ENCODE peak calls at places on chromosomes 5 and 9, in four cellular contexts. X is osteocyte, T is epithelial cell of esophagus, Z is GM06990. G is an unnamed sample.

GRCh38 chr5:111929892-111930291 is 172.9 kb upstream of the NREP start:
- DNase-seq in T (peak; percentile 96), X (no peak), Z (no peak), G (peak; percentile 62)

GRCh38 chr9:108474356-108474755 is 381.4 kb downstream of the ACTL7B start:
- DNase-seq in X (no peak), Z (no peak), T (peak; percentile 34), G (no peak)

GRCh38 chr5:180291234-180291940 is 496 bp downstream of the MAPK9 start:
- DNase-seq in Z (peak; percentile 52), T (no peak), X (no peak), G (no peak)

GRCh38 chr5:9853309-9853708 is 223.2 kb upstream of the TAS2R1 start:
- DNase-seq in Z (no peak), X (no peak), T (no peak), G (no peak)

GRCh38 chr5:32109236-32109635 is 64.9 kb downstream of the GOLPH3 start:
- DNase-seq in Z (no peak), X (no peak), T (peak; percentile 77), G (no peak)

GRCh38 chr9:126503333-126504085 is 110.2 kb upstream of the LMX1B start:
- DNase-seq in T (no peak), X (no peak), Z (no peak), G (no peak)

GRCh38 chr9:124270504-124271335 is 13.0 kb downstream of the NEK6 start:
- DNase-seq in X (no peak), T (no peak), Z (no peak), G (no peak)

GRCh38 chr5:73135429-73136276 is 15.3 kb downstream of the TMEM171 start:
- DNase-seq in X (no peak), Z (no peak), T (no peak), G (peak; percentile 5)

GRCh38 chr9:98962181-98962560 is 18.5 kb downstream of the COL15A1 start:
- DNase-seq in T (no peak), X (no peak), Z (no peak), G (peak; percentile 96)

GRCh38 chr9:123282343-123283047 is 14.1 kb upstream of the STRBP start:
- DNase-seq in X (peak; percentile 62), Z (no peak), T (peak; percentile 36), G (no peak)

GRCh38 chr9:125538092-125538473 is 168.9 kb downstream of the MAPKAP1 start:
- DNase-seq in Z (no peak), T (peak; percentile 97), X (no peak), G (no peak)

GRCh38 chr9:26524225-26524624 is 368.4 kb downstream of the CAAP1 start:
- DNase-seq in Z (no peak), T (no peak), X (no peak), G (no peak)

GRCh38 chr9:131567910-131568309 is 22.6 kb downstream of the PRRT1B start:
- DNase-seq in Z (no peak), T (no peak), X (no peak), G (no peak)

GRCh38 chr9:1042466-1042865 is 7.7 kb upstream of the DMRT2 start:
- DNase-seq in Z (no peak), X (no peak), T (peak; percentile 40), G (no peak)

GRCh38 chr9:89576404-89576824 is 28.4 kb upstream of the GADD45G start:
- DNase-seq in Z (no peak), X (no peak), T (peak; percentile 36), G (peak; percentile 28)

GRCh38 chr5:31392061-31392460 is 139.8 kb downstream of the DROSHA start:
- DNase-seq in T (no peak), X (no peak), Z (no peak), G (no peak)

GRCh38 chr5:151617841-151618710 is 26.9 kb upstream of the FAT2 start:
- DNase-seq in Z (no peak), T (peak; percentile 79), X (no peak), G (no peak)

GRCh38 chr5:170070556-170071412 is 34.9 kb upstream of the FOXI1 start:
- DNase-seq in T (peak; percentile 42), Z (no peak), X (no peak), G (peak; percentile 1)

GRCh38 chr5:132425009-132425937 is 55.8 kb downstream of the SLC22A5 start:
- DNase-seq in Z (peak; percentile 65), T (peak; percentile 92), X (no peak), G (peak; percentile 23)

GRCh38 chr5:160787247-160787646 is 64.8 kb downstream of the ATP10B start:
- DNase-seq in X (no peak), Z (no peak), T (peak; percentile 40), G (no peak)

GRCh38 chr5:54446169-54446786 is 9.2 kb upstream of the HSPB3 start:
- DNase-seq in T (no peak), X (no peak), Z (no peak), G (no peak)

GRCh38 chr9:121675969-121676822 is 24.8 kb downstream of the DAB2IP start:
- DNase-seq in X (no peak), T (no peak), Z (no peak), G (no peak)

GRCh38 chr5:173456751-173457171 is 128.5 kb upstream of the STC2 start:
- DNase-seq in X (no peak), Z (no peak), T (no peak), G (no peak)

GRCh38 chr9:22401671-22402070 is 45.0 kb upstream of the DMRTA1 start:
- DNase-seq in Z (no peak), T (no peak), X (no peak), G (no peak)

GRCh38 chr5:170971-171800 is 20.1 kb upstream of the LRRC14B start:
- DNase-seq in Z (no peak), X (no peak), T (no peak), G (no peak)

GRCh38 chr5:123007292-123007691 is 29.2 kb downstream of the PPIC start:
- DNase-seq in Z (no peak), X (no peak), T (no peak), G (no peak)

GRCh38 chr5:150636391-150637244 is 3.8 kb upstream of the SYNPO start:
- DNase-seq in X (no peak), Z (no peak), T (peak; percentile 84), G (no peak)

GRCh38 chr5:136128416-136128935 is 4.2 kb upstream of the SMAD5 start:
- DNase-seq in T (no peak), Z (no peak), X (no peak), G (no peak)

GRCh38 chr5:172150514-172151425 is 37.3 kb downstream of the STK10 start:
- DNase-seq in T (no peak), Z (peak; percentile 63), X (no peak), G (no peak)

GRCh38 chr5:158406884-158407790 is 548.2 kb upstream of the CLINT1 start:
- DNase-seq in T (peak; percentile 87), X (no peak), Z (no peak), G (peak; percentile 29)

GRCh38 chr5:60205071-60205470 is 311.5 kb upstream of the PDE4D start:
- DNase-seq in Z (no peak), T (no peak), X (no peak), G (no peak)

GRCh38 chr5:39360483-39361071 is 3.7 kb downstream of the C9 start:
- DNase-seq in Z (peak; percentile 7), X (no peak), T (peak; percentile 92), G (no peak)

GRCh38 chr5:23139338-23140171 is 286.4 kb upstream of the CDH12 start:
- DNase-seq in T (peak; percentile 43), X (no peak), Z (no peak), G (no peak)

GRCh38 chr5:158390556-158390955 is 531.6 kb upstream of the CLINT1 start:
- DNase-seq in T (peak; percentile 45), X (no peak), Z (peak; percentile 22), G (no peak)

GRCh38 chr9:115063058-115063850 is 54.7 kb downstream of the TNC start:
- DNase-seq in T (peak; percentile 52), X (no peak), Z (no peak), G (peak; percentile 32)

GRCh38 chr5:157020508-157021213 is 38.3 kb downstream of the HAVCR1 start:
- DNase-seq in Z (no peak), X (no peak), T (no peak), G (no peak)

DNA sequence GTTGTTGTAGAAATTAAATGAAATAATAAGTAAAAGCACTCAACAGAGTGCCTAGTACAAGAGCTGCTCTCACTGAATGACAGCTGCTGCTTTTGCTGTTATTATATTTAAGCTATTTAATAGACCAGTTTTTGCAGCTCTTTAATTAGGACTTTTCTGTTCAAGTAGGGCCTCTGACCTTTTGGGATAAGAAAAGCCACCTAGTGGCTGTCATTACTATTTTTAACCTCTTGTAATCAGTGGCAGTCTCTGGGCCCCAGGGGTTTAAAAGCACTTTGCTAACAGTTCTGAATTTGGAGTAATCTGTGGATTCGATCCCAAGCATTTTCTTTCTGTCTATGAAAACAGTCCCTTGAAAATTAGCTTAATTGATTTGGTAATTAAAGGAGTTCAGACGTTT is 121.1 kb downstream of the NUDT12 start:
- DNase-seq in Z (no peak), X (no peak), T (no peak), G (no peak)
- TF ChIP-seq CTCF in Z (peak; percentile 35), X (no peak), T (peak; percentile 16), G (no peak)

GRCh38 chr9:33131505-33132248 is 35.5 kb downstream of the B4GALT1 start:
- DNase-seq in T (no peak), X (no peak), Z (no peak), G (no peak)

GRCh38 chr9:33133186-33133585 is 34.0 kb downstream of the B4GALT1 start:
- DNase-seq in Z (no peak), T (peak; percentile 47), X (no peak), G (no peak)

GRCh38 chr9:33130501-33130900 is 36.6 kb downstream of the B4GALT1 start:
- DNase-seq in Z (peak; percentile 42), X (no peak), T (peak; percentile 73), G (no peak)

GRCh38 chr9:33130961-33131360 is 36.2 kb downstream of the B4GALT1 start:
- DNase-seq in X (no peak), Z (no peak), T (no peak), G (no peak)

DNA sequence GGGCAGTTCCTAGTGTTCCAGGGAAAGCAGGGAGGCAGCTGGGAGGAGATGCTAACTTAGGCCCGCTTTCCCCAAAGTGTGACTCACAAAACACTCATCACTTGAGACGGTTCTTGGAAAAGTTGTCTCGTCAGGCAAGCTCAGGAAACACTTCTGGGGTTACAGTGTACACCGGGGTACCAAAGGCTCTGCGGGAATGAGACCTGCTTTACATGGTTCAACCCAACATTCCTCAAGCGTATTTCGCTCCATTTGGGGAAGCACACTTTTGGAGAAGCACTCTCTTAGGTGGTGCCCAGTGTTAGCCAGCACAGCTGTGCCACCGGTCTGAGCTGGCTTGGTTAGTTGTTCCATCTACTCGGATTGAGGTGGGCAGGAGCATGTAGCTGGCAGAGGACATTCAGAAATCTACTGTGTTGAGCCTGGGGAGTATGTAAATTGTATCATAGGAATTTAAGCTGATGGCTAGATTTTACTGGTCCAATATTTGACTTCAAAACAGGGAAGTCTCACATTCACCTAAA is 34.8 kb downstream of the B4GALT1 start:
- DNase-seq in X (no peak), Z (no peak), T (peak; percentile 85), G (no peak)
- TF ChIP-seq CTCF in X (no peak), Z (no peak), T (no peak), G (no peak)

GRCh38 chr9:130379649-130379970 is 65.2 kb upstream of the ASS1 start:
- DNase-seq in T (no peak), X (no peak), Z (no peak), G (no peak)
- TF ChIP-seq CTCF in T (no peak), X (no peak), Z (no peak), G (no peak)

GRCh38 chr9:90775657-90776056 is 26.0 kb upstream of the SYK start:
- DNase-seq in T (no peak), X (no peak), Z (no peak), G (no peak)

GRCh38 chr9:90773593-90773992 is 28.0 kb upstream of the SYK start:
- DNase-seq in X (no peak), Z (no peak), T (peak; percentile 34), G (no peak)

GRCh38 chr9:90770927-90771326 is 30.7 kb upstream of the SYK start:
- DNase-seq in Z (no peak), T (peak; percentile 20), X (no peak), G (no peak)

GRCh38 chr9:90772381-90772780 is 29.2 kb upstream of the SYK start:
- DNase-seq in X (no peak), Z (no peak), T (no peak), G (no peak)

GRCh38 chr9:90774682-90775081 is 26.9 kb upstream of the SYK start:
- DNase-seq in Z (peak; percentile 62), X (no peak), T (peak; percentile 31), G (no peak)
- TF ChIP-seq CTCF in Z (no peak), X (no peak), T (peak; percentile 55), G (no peak)

G was measured in AG09319.